ENCODE peak calls at places on chromosome 10, in four cellular contexts. P is endothelial cell; M is adrenal gland; E is activated CD4-positive, alpha-beta T cell treated with anti-CD3 and anti-CD28 coated beads, Interleukin-2, amount 50 U/mL, for 48 hours. B is an unnamed sample.

GRCh38 chr10:3567291-3567963 is 217.6 kb downstream of the KLF6 start:
- DNase-seq in P (no peak), M (no peak), E (no peak), B (no peak)

GRCh38 chr10:52387744-52388143 is 73.7 kb downstream of the DKK1 start:
- DNase-seq in P (no peak), M (no peak), E (no peak), B (no peak)

GRCh38 chr10:86250399-86250798 is 116.2 kb downstream of the GRID1 start:
- DNase-seq in P (no peak), M (no peak), E (no peak), B (no peak)

GRCh38 chr10:133476641-133476990 is 22.9 kb downstream of the SCART1 start:
- DNase-seq in P (no peak), M (no peak), E (no peak), B (no peak)

GRCh38 chr10:3226960-3227724 is 54.6 kb upstream of the PITRM1 start:
- DNase-seq in P (no peak), M (no peak), E (no peak), B (no peak)

GRCh38 chr10:11213156-11213555 is 195.5 kb downstream of the CELF2 start:
- DNase-seq in P (no peak), M (no peak), E (no peak), B (no peak)

GRCh38 chr10:104925232-104925851 is 284.3 kb downstream of the SORCS3 start:
- DNase-seq in P (peak), M (peak), E (peak), B (peak)

GRCh38 chr10:91617073-91617580 is 15.7 kb downstream of the PPP1R3C start:
- DNase-seq in P (no peak), M (no peak), E (no peak), B (no peak)

GRCh38 chr10:50279489-50279888 is 28.2 kb upstream of the ASAH2 start:
- DNase-seq in P (no peak), M (no peak), E (no peak), B (no peak)

GRCh38 chr10:73244866-73245477 is 2.1 kb downstream of the DNAJC9 start:
- DNase-seq in P (no peak), M (no peak), E (no peak), B (no peak)